ENCODE peak calls at places on chromosomes 13 and 19, in four cellular contexts. B is HT-29, G is NCI-H2081, Q is epithelial cell of prostate. F is an unnamed sample.

GRCh38 chr13:113013878-113014751 is 45.1 kb downstream of the MCF2L start:
- DNase-seq in G (no peak), Q (no peak), B (no peak), F (no peak)

GRCh38 chr13:105165449-105166125 is 1369.9 kb downstream of the EFNB2 start:
- DNase-seq in Q (no peak), B (no peak), G (no peak), F (no peak)

GRCh38 chr13:36248700-36249099 is 34.3 kb upstream of the SOHLH2 start:
- DNase-seq in B (no peak), Q (no peak), G (no peak), F (no peak)

GRCh38 chr13:29830000-29830399 is 20.4 kb downstream of the UBL3 start:
- DNase-seq in B (no peak), G (no peak), Q (no peak), F (no peak)

GRCh38 chr19:16085115-16085514 is 8.8 kb downstream of the TPM4 start:
- DNase-seq in Q (no peak), G (no peak), B (no peak), F (no peak)

GRCh38 chr13:113275387-113275786 is 21.7 kb upstream of the LAMP1 start:
- DNase-seq in B (peak; percentile 87), Q (no peak), G (no peak), F (peak; percentile 85)

GRCh38 chr19:20238025-20238623 is 71.1 kb downstream of the ZNF486 start:
- DNase-seq in B (no peak), G (peak; percentile 0), Q (peak; percentile 27), F (peak; percentile 99)

GRCh38 chr13:27533155-27533643 is 82.8 kb upstream of the MTIF3 start:
- DNase-seq in Q (peak; percentile 1), G (peak; percentile 19), B (peak; percentile 100), F (peak; percentile 75)

GRCh38 chr13:112790735-112791641 is 101.2 kb downstream of the ATP11A start:
- DNase-seq in Q (no peak), B (peak; percentile 64), G (no peak), F (no peak)

GRCh38 chr13:21833921-21834320 is 163.0 kb downstream of the FGF9 start:
- DNase-seq in G (no peak), B (no peak), Q (no peak), F (no peak)

GRCh38 chr13:100100115-100100879 is 11.4 kb downstream of the PCCA start:
- DNase-seq in B (peak; percentile 47), Q (peak; percentile 51), G (no peak), F (no peak)

GRCh38 chr13:111855786-111856185 is 211.2 kb upstream of the SOX1 start:
- DNase-seq in G (no peak), Q (no peak), B (no peak), F (no peak)

GRCh38 chr13:99721606-99722384 is 220.5 kb downstream of the TM9SF2 start:
- DNase-seq in B (no peak), Q (no peak), G (no peak), F (no peak)

GRCh38 chr13:40194204-40194806 is 472.1 kb downstream of the FOXO1 start:
- DNase-seq in G (no peak), B (no peak), Q (no peak), F (no peak)

GRCh38 chr19:6087074-6087506 is 23.2 kb downstream of the RFX2 start:
- DNase-seq in B (peak; percentile 81), Q (no peak), G (peak; percentile 46), F (peak; percentile 59)

GRCh38 chr13:98954313-98954712 is 23.6 kb downstream of the DOCK9 start:
- DNase-seq in B (no peak), Q (no peak), G (no peak), F (peak; percentile 83)

GRCh38 chr13:82962422-82962821 is 919.9 kb downstream of the SLITRK1 start:
- DNase-seq in G (no peak), Q (no peak), B (no peak), F (no peak)

GRCh38 chr19:14434157-14434501 is 1.0 kb downstream of the PKN1 start:
- DNase-seq in Q (no peak), G (no peak), B (peak; percentile 47), F (no peak)

GRCh38 chr19:4375164-4375619 is 25.2 kb downstream of the SH3GL1 start:
- DNase-seq in Q (no peak), G (no peak), B (peak; percentile 82), F (peak; percentile 88)

GRCh38 chr19:13883665-13884064 is 6.7 kb downstream of the NANOS3 start:
- DNase-seq in Q (no peak), B (no peak), G (no peak), F (peak; percentile 78)

GRCh38 chr13:63124863-63125262 is 1709.2 kb upstream of the PCDH20 start:
- DNase-seq in Q (no peak), G (no peak), B (peak; percentile 63), F (peak; percentile 10)

GRCh38 chr19:50214699-50215543 is 11.5 kb downstream of the MYH14 start:
- DNase-seq in Q (peak; percentile 66), G (no peak), B (peak; percentile 100), F (peak; percentile 37)

GRCh38 chr19:50204811-50205675 is 1.6 kb downstream of the MYH14 start:
- DNase-seq in G (peak; percentile 14), Q (no peak), B (peak; percentile 99), F (peak; percentile 88)

GRCh38 chr19:1394252-1395193 is 6.8 kb downstream of the GAMT start:
- DNase-seq in G (no peak), Q (no peak), B (peak; percentile 42), F (no peak)

GRCh38 chr13:77492982-77493381 is 42.5 kb upstream of the SCEL start:
- DNase-seq in Q (peak; percentile 8), G (peak; percentile 36), B (peak; percentile 83), F (peak; percentile 37)

GRCh38 chr13:95243207-95243606 is 58.0 kb downstream of the ABCC4 start:
- DNase-seq in Q (no peak), B (no peak), G (no peak), F (no peak)

GRCh38 chr13:69524459-69525155 is 583.0 kb upstream of the ATXN8OS start:
- DNase-seq in G (no peak), Q (no peak), B (peak; percentile 31), F (peak; percentile 7)

GRCh38 chr13:98746968-98747367 is 5.5 kb downstream of the SLC15A1 start:
- DNase-seq in G (no peak), Q (peak; percentile 31), B (peak; percentile 44), F (no peak)

GRCh38 chr13:79481685-79482052 is 714 bp downstream of the NDFIP2 start:
- DNase-seq in B (peak; percentile 71), G (no peak), Q (peak; percentile 22), F (no peak)

GRCh38 chr13:80361883-80362327 is 21.0 kb upstream of the SPRY2 start:
- DNase-seq in B (peak; percentile 54), Q (no peak), G (no peak), F (peak; percentile 96)

GRCh38 chr13:114283581-114283980 is 2.2 kb downstream of the UPF3A start:
- DNase-seq in G (no peak), B (peak; percentile 29), Q (no peak), F (peak; percentile 45)

GRCh38 chr13:42047561-42048322 is 706 bp upstream of the DGKH start:
- DNase-seq in Q (no peak), B (peak; percentile 92), G (peak; percentile 31), F (peak; percentile 79)

GRCh38 chr19:38849746-38850230 is at the start of gene HNRNPL:
- DNase-seq in Q (no peak), B (no peak), G (no peak), F (no peak)

GRCh38 chr19:44687898-44688297 is 11.1 kb upstream of the CEACAM16 start:
- DNase-seq in Q (no peak), B (no peak), G (no peak), F (no peak)

GRCh38 chr13:64083396-64083795 is 2667.7 kb upstream of the PCDH20 start:
- DNase-seq in G (no peak), B (no peak), Q (no peak), F (no peak)

GRCh38 chr13:99382428-99383133 is 75.4 kb upstream of the GPR183 start:
- DNase-seq in B (no peak), G (no peak), Q (no peak), F (no peak)

GRCh38 chr13:112907916-112908315 is 61.1 kb upstream of the MCF2L start:
- DNase-seq in Q (no peak), G (no peak), B (no peak), F (no peak)

GRCh38 chr19:35222373-35223005 is 6.0 kb downstream of the FAM187B start:
- DNase-seq in G (no peak), Q (no peak), B (no peak), F (no peak)

GRCh38 chr13:33637978-33638743 is 179.8 kb upstream of the RFC3 start:
- DNase-seq in G (no peak), Q (no peak), B (no peak), F (peak; percentile 54)

GRCh38 chr13:33634526-33635111 is 183.3 kb upstream of the RFC3 start:
- DNase-seq in Q (no peak), B (no peak), G (no peak), F (no peak)

F was measured in mesendoderm.